ENCODE peak calls at places on chromosome 18, in five cellular contexts. V, N, W, Y and C are unnamed samples. For H3K9me3 and H3K4me1, the result is how much of the 10 kb centered on the place peaks cover.

GRCh38 chr18:29157057-29157780 is 980.3 kb upstream of the CDH2 start:
- DNase-seq in V (no peak), N (no peak), W (no peak), Y (no peak), C (no peak)

GRCh38 chr18:63476666-63477065 is at the start of gene SERPINB5:
- DNase-seq in V (no peak), N (no peak), W (no peak), Y (peak), C (peak)

GRCh38 chr18:51617167-51617566 is 419.7 kb upstream of the MEX3C start:
- DNase-seq in V (peak), N (no peak), W (no peak), Y (no peak), C (no peak)

GRCh38 chr18:11078491-11078890 is 70.9 kb downstream of the PIEZO2 start:
- DNase-seq in V (no peak), N (no peak), W (no peak), Y (no peak), C (peak)

GRCh38 chr18:76557026-76557575 is 62.1 kb upstream of the ZNF516 start:
- DNase-seq in V (no peak), N (no peak), W (no peak), Y (no peak), C (no peak)

GRCh38 chr18:68796936-68797690 is 767 bp upstream of the CCDC102B start:
- DNase-seq in V (peak), N (no peak), W (peak), Y (no peak), C (no peak)

GRCh38 chr18:21486905-21487437 is 113.5 kb downstream of the ESCO1 start:
- DNase-seq in V (no peak), N (no peak), W (no peak), Y (no peak), C (no peak)

GRCh38 chr18:12388440-12388839 is 11.4 kb upstream of the AFG3L2 start:
- DNase-seq in V (no peak), N (no peak), W (no peak), Y (no peak), C (no peak)

GRCh38 chr18:48006415-48007175 is 76.1 kb upstream of the SMAD2 start:
- DNase-seq in V (peak), N (no peak), W (no peak), Y (no peak), C (no peak)

GRCh38 chr18:4016391-4017049 is 438.6 kb downstream of the DLGAP1 start:
- DNase-seq in V (no peak), N (no peak), W (no peak), Y (no peak), C (no peak)

GRCh38 chr18:61333746-61334490 is 688 bp downstream of the CDH20 start:
- DNase-seq in V (peak), N (no peak), W (no peak), Y (no peak), C (no peak)

GRCh38 chr18:75377258-75377657 is 50.2 kb downstream of the SMIM21 start:
- DNase-seq in V (no peak), N (no peak), W (no peak), Y (no peak), C (no peak)

GRCh38 chr18:45879681-45880655 is 54.5 kb downstream of the SIGLEC15 start:
- DNase-seq in V (peak), N (peak), W (peak), Y (peak), C (peak)

GRCh38 chr18:69628774-69629359 is 228.2 kb downstream of the DOK6 start:
- DNase-seq in V (no peak), N (no peak), W (peak), Y (no peak), C (no peak)

GRCh38 chr18:3053081-3053480 is 40.1 kb upstream of the LPIN2 start:
- DNase-seq in V (no peak), N (no peak), W (no peak), Y (no peak), C (no peak)

DNA sequence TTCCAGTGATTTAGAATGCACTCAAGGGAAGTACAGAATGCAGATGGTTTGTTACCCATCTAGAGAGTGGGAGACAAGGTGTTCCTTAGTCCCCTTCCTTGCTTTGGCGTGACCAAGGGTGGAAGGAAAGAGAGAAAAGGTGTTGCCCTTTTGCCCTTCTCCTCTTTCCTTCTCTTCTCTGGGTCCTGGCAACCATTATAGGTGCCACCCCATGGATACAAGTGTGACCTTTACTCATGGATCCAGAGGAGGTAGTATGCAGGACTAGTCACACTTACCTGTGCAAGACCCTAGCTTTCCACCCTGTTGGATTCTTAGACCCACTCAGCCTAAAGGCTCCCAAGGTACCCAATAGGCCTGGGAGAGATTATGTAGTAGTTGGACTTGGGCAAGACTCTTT is 11.6 kb upstream of the RBFA start:
- DNase-seq in V (no peak), N (no peak), W (no peak), Y (no peak), C (no peak)
- H3K9me3 ChIP-seq in V (under half), N (half or more), W (half or more), Y (half or more), C (under half)

GRCh38 chr18:49726564-49726963 is 86.8 kb downstream of the ACAA2 start:
- DNase-seq in V (no peak), N (no peak), W (no peak), Y (no peak), C (no peak)
- H3K4me1 ChIP-seq in V (under half), N (under half), W (under half), Y (under half), C (under half)

DNA sequence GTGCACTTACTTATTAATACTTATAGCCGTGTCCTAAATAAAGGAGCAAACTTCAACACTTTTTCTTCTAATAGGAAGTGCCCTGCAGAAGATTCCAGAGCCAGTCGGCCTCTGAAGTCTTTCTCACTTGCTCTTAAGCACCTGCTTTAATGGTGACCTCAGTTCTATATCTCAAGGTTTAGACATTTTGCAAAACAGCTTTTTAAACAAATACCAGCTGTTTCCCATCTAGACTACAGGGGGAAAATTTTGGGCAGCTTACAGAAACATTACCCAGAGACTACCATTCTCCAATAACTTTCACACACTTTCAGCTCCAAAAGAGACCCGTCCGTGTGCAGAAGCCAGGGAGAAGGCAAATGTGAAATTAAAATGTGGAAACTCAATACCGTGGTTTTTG is 285.3 kb upstream of the CCDC68 start:
- DNase-seq in V (no peak), N (no peak), W (no peak), Y (no peak), C (no peak)
- H3K9me3 ChIP-seq in V (under half), N (under half), W (under half), Y (under half), C (under half)

GRCh38 chr18:44788334-44788733 is 107.6 kb downstream of the SETBP1 start:
- DNase-seq in V (no peak), N (no peak), W (no peak), Y (no peak), C (no peak)
- H3K4me1 ChIP-seq in V (under half), N (under half), W (half or more), Y (under half), C (under half)

GRCh38 chr18:8911408-8912340 is 190.8 kb upstream of the NDUFV2 start:
- DNase-seq in V (no peak), N (no peak), W (no peak), Y (no peak), C (no peak)
- H3K9me3 ChIP-seq in V (under half), N (under half), W (under half), Y (under half), C (under half)

GRCh38 chr18:22626771-22627170 is 209.1 kb upstream of the CTAGE1 start:
- DNase-seq in V (no peak), N (no peak), W (no peak), Y (no peak), C (no peak)

GRCh38 chr18:22623513-22623912 is 205.8 kb upstream of the CTAGE1 start:
- DNase-seq in V (no peak), N (no peak), W (no peak), Y (no peak), C (no peak)

GRCh38 chr18:22624171-22624570 is 206.5 kb upstream of the CTAGE1 start:
- DNase-seq in V (no peak), N (no peak), W (no peak), Y (no peak), C (peak)

GRCh38 chr18:22627506-22627905 is 209.8 kb upstream of the CTAGE1 start:
- DNase-seq in V (no peak), N (no peak), W (no peak), Y (no peak), C (no peak)

GRCh38 chr18:22625406-22625805 is 207.7 kb upstream of the CTAGE1 start:
- DNase-seq in V (no peak), N (no peak), W (no peak), Y (no peak), C (no peak)
- H3K4me1 ChIP-seq in V (under half), N (under half), W (under half), Y (under half), C (under half)

GRCh38 chr18:77870238-77870637 is 620.6 kb downstream of the GALR1 start:
- DNase-seq in V (peak), N (no peak), W (peak), Y (no peak), C (no peak)
- H3K9me3 ChIP-seq in V (under half), N (under half), W (under half), Y (under half), C (under half)

DNA sequence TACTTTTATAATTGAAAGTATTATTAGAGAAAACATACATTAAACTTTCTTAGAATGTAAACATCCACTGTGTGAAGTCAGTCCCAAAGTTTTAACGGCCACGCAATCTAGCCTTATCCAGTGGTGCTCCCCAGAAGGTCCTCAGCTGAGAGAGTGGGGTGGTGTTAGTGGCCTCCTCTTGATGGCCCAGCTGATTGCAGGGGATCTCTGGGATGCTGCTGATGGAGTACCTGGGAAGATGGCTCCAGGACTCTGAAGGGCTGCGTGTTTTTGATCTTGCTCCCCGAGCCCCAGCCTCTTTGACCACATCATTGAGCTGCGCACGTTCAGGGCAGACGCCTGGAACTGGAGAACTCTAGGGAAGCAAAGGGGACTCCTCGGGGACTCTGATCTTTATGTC is 181.4 kb downstream of the FAM210A start:
- DNase-seq in V (no peak), N (no peak), W (no peak), Y (no peak), C (no peak)
- H3K4me1 ChIP-seq in V (under half), N (under half), W (half or more), Y (under half), C (under half)

GRCh38 chr18:78936251-78937005 is 43.2 kb upstream of the SALL3 start:
- DNase-seq in V (no peak), N (no peak), W (no peak), Y (no peak), C (no peak)

GRCh38 chr18:78934551-78935225 is 44.9 kb upstream of the SALL3 start:
- DNase-seq in V (no peak), N (no peak), W (no peak), Y (no peak), C (no peak)

GRCh38 chr18:78935406-78935805 is 44.2 kb upstream of the SALL3 start:
- DNase-seq in V (no peak), N (no peak), W (no peak), Y (no peak), C (no peak)

GRCh38 chr18:78932281-78932680 is 47.3 kb upstream of the SALL3 start:
- DNase-seq in V (no peak), N (no peak), W (no peak), Y (no peak), C (no peak)

DNA sequence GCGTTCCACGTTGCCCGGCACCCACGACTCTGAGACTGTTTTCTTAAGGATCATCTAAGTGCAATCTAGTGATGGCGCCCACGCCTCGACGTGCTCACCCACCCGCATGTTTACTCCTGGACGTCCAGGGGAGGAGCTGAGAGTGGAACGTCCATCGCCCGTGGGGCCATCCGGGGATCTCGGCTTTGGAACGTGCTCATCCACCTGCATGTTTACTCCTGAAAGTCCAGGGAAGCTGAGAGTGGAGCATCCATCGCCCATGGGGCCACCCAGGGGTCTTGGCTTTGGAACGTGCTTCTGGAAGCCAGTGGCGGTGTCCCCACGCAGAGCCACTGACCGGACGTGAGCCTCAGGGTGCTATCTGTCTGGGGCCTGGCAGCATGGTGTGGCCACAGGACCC is 45.6 kb upstream of the SALL3 start:
- DNase-seq in V (no peak), N (no peak), W (no peak), Y (no peak), C (no peak)
- H3K9me3 ChIP-seq in V (under half), N (under half), W (under half), Y (under half), C (under half)